ENCODE peak calls at places on chromosomes 12 and 14, in nine cellular contexts. K is activated CD4-positive, alpha-beta T cell treated with anti-CD3 and anti-CD28 coated beads, Interleukin-2, amount 10 ng/mL, durations not matched to agents 7 days and 5 days; B is body of pancreas; V is NCI-H2029; X is NCI-H345; Z is lower lobe of right lung; A is GM23248; N is effector CD8-positive, alpha-beta T cell; G is NCI-H510A treated with DMSO at 0.1 percent for 48 hours. Q is an unnamed sample.

GRCh38 chr14:37246427-37246829 is 48.7 kb downstream of the MIPOL1 start:
- DNase-seq in A (peak), B (no peak), G (peak), V (peak), K (no peak), N (no peak), X (peak), Z (no peak), Q (peak)

GRCh38 chr14:32417956-32418552 is 89.0 kb downstream of the AKAP6 start:
- DNase-seq in X (peak), B (peak), V (peak), K (no peak), G (peak), N (no peak), A (peak), Z (no peak), Q (no peak)

GRCh38 chr12:45981075-45981837 is 9.1 kb downstream of the SCAF11 start:
- DNase-seq in G (no peak), Z (no peak), B (no peak), N (no peak), V (no peak), K (no peak), A (peak), X (no peak), Q (no peak)

GRCh38 chr12:42590324-42590934 is 883 bp upstream of the PRICKLE1 start:
- DNase-seq in X (no peak), K (peak), V (no peak), N (no peak), Z (peak), A (peak), G (no peak), B (peak), Q (no peak)

GRCh38 chr14:30621354-30621953 is 665 bp upstream of the SCFD1 start:
- DNase-seq in B (peak), A (peak), G (peak), K (peak), V (no peak), X (peak), Z (peak), N (no peak), Q (no peak)

GRCh38 chr12:115223322-115223721 is 539.3 kb upstream of the TBX3 start:
- DNase-seq in N (no peak), K (no peak), Z (no peak), V (no peak), X (no peak), A (peak), G (peak), B (no peak), Q (no peak)

GRCh38 chr14:39563361-39563760 is 131.1 kb upstream of the FBXO33 start:
- DNase-seq in A (no peak), N (no peak), X (no peak), V (no peak), K (no peak), Z (no peak), B (no peak), G (no peak), Q (no peak)

GRCh38 chr12:70831538-70831937 is 89.0 kb downstream of the PTPRR start:
- DNase-seq in K (no peak), B (no peak), V (no peak), Z (no peak), N (no peak), A (peak), X (no peak), G (no peak), Q (no peak)

GRCh38 chr12:107826276-107826675 is 51.8 kb downstream of the ASCL4 start:
- DNase-seq in B (no peak), G (no peak), K (no peak), X (no peak), Z (no peak), V (no peak), A (no peak), N (no peak), Q (no peak)

GRCh38 chr14:23057757-23058653 is 685 bp upstream of the CDH24 start:
- DNase-seq in K (peak), A (peak), N (no peak), Z (peak), X (no peak), V (no peak), G (no peak), B (peak), Q (peak)

GRCh38 chr12:114623737-114624136 is 60.2 kb downstream of the TBX3 start:
- DNase-seq in X (no peak), K (no peak), G (no peak), Z (no peak), A (no peak), N (no peak), B (no peak), V (no peak), Q (no peak)

GRCh38 chr12:132690112-132690511 is 2.7 kb downstream of the PXMP2 start:
- DNase-seq in A (no peak), Z (no peak), V (no peak), B (no peak), K (no peak), N (no peak), G (no peak), X (no peak), Q (no peak)

GRCh38 chr12:130765186-130765659 is 49.1 kb upstream of the RIMBP2 start:
- DNase-seq in K (peak), G (no peak), Z (no peak), A (peak), X (no peak), B (no peak), N (no peak), V (no peak), Q (peak)

GRCh38 chr12:49342066-49342913 is 4.4 kb upstream of the DNAJC22 start:
- DNase-seq in A (peak), K (peak), N (peak), V (peak), G (peak), B (peak), Z (peak), X (peak), Q (peak)

GRCh38 chr14:50964683-50965390 is 20.6 kb upstream of the PYGL start:
- DNase-seq in B (peak), Z (no peak), N (no peak), X (peak), A (peak), K (no peak), G (no peak), V (no peak), Q (no peak)

GRCh38 chr14:39576726-39577125 is 144.5 kb upstream of the FBXO33 start:
- DNase-seq in Z (no peak), A (peak), X (no peak), N (no peak), G (no peak), B (no peak), K (no peak), V (no peak), Q (no peak)

GRCh38 chr14:100132903-100133510 is 26.4 kb downstream of the DEGS2 start:
- DNase-seq in V (no peak), B (no peak), Z (no peak), N (no peak), A (peak), K (no peak), G (no peak), X (no peak), Q (no peak)

GRCh38 chr12:28933864-28934527 is 215.1 kb upstream of the FAR2 start:
- DNase-seq in B (no peak), Z (no peak), V (no peak), A (peak), G (no peak), K (no peak), N (no peak), X (no peak), Q (no peak)

GRCh38 chr12:107196681-107197080 is 103.3 kb upstream of the CRY1 start:
- DNase-seq in V (no peak), X (no peak), Z (no peak), N (no peak), B (no peak), A (peak), K (no peak), G (no peak), Q (no peak)

GRCh38 chr14:28077005-28077404 is 689.6 kb upstream of the FOXG1 start:
- DNase-seq in K (no peak), A (no peak), B (no peak), Z (no peak), X (no peak), N (no peak), G (no peak), V (no peak), Q (no peak)

GRCh38 chr12:21675641-21676040 is 18.0 kb upstream of the LDHB start:
- DNase-seq in Z (no peak), K (no peak), N (no peak), B (no peak), X (no peak), G (no peak), V (no peak), A (no peak), Q (no peak)

GRCh38 chr14:90820958-90821357 is 4.7 kb upstream of the TTC7B start:
- DNase-seq in A (peak), V (no peak), X (no peak), G (no peak), N (no peak), K (peak), Z (no peak), B (peak), Q (peak)

GRCh38 chr12:69341328-69341727 is 6.9 kb upstream of the LYZ start:
- DNase-seq in V (no peak), X (no peak), A (no peak), G (no peak), B (no peak), N (no peak), Z (no peak), K (no peak), Q (no peak)